ENCODE peak calls at places on chromosomes 3 and 15, in four cellular contexts. K is IMR-90, R is K562, Q is GM12878. T is an unnamed sample.

GRCh38 chr15:78925956-78926743 is 18.7 kb downstream of the CTSH start:
- DNase-seq in K (no peak), R (no peak), Q (no peak), T (no peak)

GRCh38 chr3:157127268-157127667 is 32.7 kb downstream of the CCNL1 start:
- DNase-seq in R (no peak), K (peak), Q (no peak), T (no peak)

GRCh38 chr3:72151465-72152238 is 366.7 kb upstream of the PROK2 start:
- DNase-seq in K (no peak), Q (no peak), R (no peak), T (no peak)

GRCh38 chr15:99413955-99414754 is 151.6 kb upstream of the MEF2A start:
- DNase-seq in R (no peak), K (no peak), Q (no peak), T (no peak)

GRCh38 chr3:13107661-13108060 is 34.4 kb upstream of the IQSEC1 start:
- DNase-seq in R (no peak), Q (no peak), K (no peak), T (no peak)

GRCh38 chr3:11546657-11547302 is 96.9 kb downstream of the VGLL4 start:
- DNase-seq in Q (no peak), R (no peak), K (no peak), T (no peak)

GRCh38 chr3:58963928-58964497 is 85.8 kb downstream of the CFAP20DC start:
- DNase-seq in R (peak), K (peak), Q (no peak), T (no peak)

GRCh38 chr3:170189396-170190256 is 8.1 kb upstream of the PHC3 start:
- DNase-seq in Q (no peak), K (no peak), R (no peak), T (no peak)

GRCh38 chr3:13590841-13591515 is 42.1 kb downstream of the FBLN2 start:
- DNase-seq in R (no peak), Q (no peak), K (peak), T (no peak)

GRCh38 chr3:85922374-85922773 is 963.6 kb downstream of the CADM2 start:
- DNase-seq in Q (no peak), R (no peak), K (no peak), T (no peak)

GRCh38 chr15:42577514-42578031 is 2.2 kb downstream of the STARD9 start:
- DNase-seq in K (peak), Q (no peak), R (no peak), T (no peak)

GRCh38 chr3:125136515-125136914 is 76.0 kb downstream of the SLC12A8 start:
- DNase-seq in K (no peak), Q (no peak), R (no peak), T (no peak)

GRCh38 chr3:184560992-184561328 is 625 bp upstream of the EPHB3 start:
- DNase-seq in K (no peak), Q (no peak), R (no peak), T (no peak)

GRCh38 chr3:39765575-39765974 is 43.8 kb upstream of the MYRIP start:
- DNase-seq in K (no peak), Q (no peak), R (no peak), T (no peak)

GRCh38 chr3:15636028-15636709 is 34.6 kb downstream of the BTD start:
- DNase-seq in Q (no peak), R (no peak), K (peak), T (peak)

GRCh38 chr3:169162107-169162506 is 501.4 kb downstream of the MECOM start:
- DNase-seq in K (no peak), Q (no peak), R (no peak), T (no peak)

GRCh38 chr3:150069633-150070032 is 98.9 kb upstream of the PFN2 start:
- DNase-seq in R (no peak), K (no peak), Q (no peak), T (no peak)

GRCh38 chr15:71096676-71097075 is 18.6 kb upstream of the THSD4 start:
- DNase-seq in Q (no peak), R (no peak), K (peak), T (peak)

GRCh38 chr15:95604634-95605036 is 725.9 kb upstream of the NR2F2 start:
- DNase-seq in R (no peak), Q (no peak), K (peak), T (peak)

GRCh38 chr3:72336821-72337479 is 511.3 kb downstream of the SHQ1 start:
- DNase-seq in R (peak), Q (no peak), K (peak), T (peak)

GRCh38 chr15:101258238-101259144 is 6.6 kb upstream of the CHSY1 start:
- DNase-seq in R (peak), Q (peak), K (peak), T (peak)

GRCh38 chr3:178494376-178494775 is 41.9 kb upstream of the KCNMB2 start:
- DNase-seq in Q (no peak), K (no peak), R (no peak), T (no peak)

GRCh38 chr3:104873331-104873730 is 493.4 kb upstream of the ALCAM start:
- DNase-seq in Q (no peak), R (no peak), K (peak), T (peak)

GRCh38 chr15:98134875-98135274 is 174.4 kb downstream of the ARRDC4 start:
- DNase-seq in Q (no peak), R (no peak), K (no peak), T (no peak)

GRCh38 chr3:45596290-45596791 is 1.8 kb downstream of the LIMD1 start:
- DNase-seq in Q (peak), K (no peak), R (peak), T (no peak)

GRCh38 chr3:98521897-98522537 is 685 bp downstream of the CLDND1 start:
- DNase-seq in K (peak), Q (no peak), R (peak), T (peak)

GRCh38 chr3:20250314-20250713 is 64.3 kb upstream of the SGO1 start:
- DNase-seq in Q (no peak), K (no peak), R (no peak), T (no peak)

GRCh38 chr3:115040673-115041286 is 106.3 kb downstream of the ZBTB20 start:
- DNase-seq in R (peak), Q (peak), K (peak), T (peak)

GRCh38 chr15:64857421-64857820 is 15.7 kb downstream of the PLEKHO2 start:
- DNase-seq in K (peak), R (no peak), Q (no peak), T (no peak)

GRCh38 chr3:126311338-126311978 is 45.8 kb downstream of the KLF15 start:
- DNase-seq in R (no peak), Q (no peak), K (no peak), T (no peak)

GRCh38 chr3:138046084-138046483 is 36.1 kb downstream of the CLDN18 start:
- DNase-seq in R (no peak), Q (no peak), K (no peak), T (no peak)

GRCh38 chr15:86349565-86349964 is 269.9 kb downstream of the AGBL1 start:
- DNase-seq in K (no peak), R (no peak), Q (no peak), T (no peak)

GRCh38 chr3:52523386-52524257 is 10.0 kb downstream of the NT5DC2 start:
- DNase-seq in Q (no peak), K (no peak), R (no peak), T (no peak)

GRCh38 chr3:46763178-46763577 is 45.5 kb upstream of the PRSS50 start:
- DNase-seq in R (no peak), Q (no peak), K (no peak), T (no peak)

GRCh38 chr15:85691350-85692240 is 103.1 kb downstream of the KLHL25 start:
- DNase-seq in K (no peak), Q (peak), R (no peak), T (no peak)

GRCh38 chr3:49122022-49122421 is 1.4 kb upstream of the USP19 start:
- DNase-seq in K (no peak), R (no peak), Q (no peak), T (no peak)

GRCh38 chr3:49120438-49121135 is at the start of gene USP19:
- DNase-seq in Q (peak), K (peak), R (peak), T (peak)

GRCh38 chr3:49122886-49123545 is 2.4 kb upstream of the USP19 start:
- DNase-seq in R (no peak), K (no peak), Q (no peak), T (no peak)

GRCh38 chr3:49120096-49120437 is 556 bp downstream of the USP19 start:
- DNase-seq in R (no peak), Q (no peak), K (peak), T (peak)

GRCh38 chr3:49121244-49121671 is 635 bp upstream of the USP19 start:
- DNase-seq in K (no peak), R (no peak), Q (no peak), T (no peak)
- TF ChIP-seq FOS in K (no peak), R (no peak), Q (no peak), T (no peak)

GRCh38 chr15:40053234-40054055 is 14.5 kb upstream of the SRP14 start:
- DNase-seq in R (no peak), Q (no peak), K (no peak), T (no peak)

GRCh38 chr15:40050788-40051615 is 12.0 kb upstream of the SRP14 start:
- DNase-seq in Q (no peak), K (peak), R (peak), T (no peak)

GRCh38 chr15:40051616-40052415 is 12.8 kb upstream of the SRP14 start:
- DNase-seq in K (no peak), Q (no peak), R (peak), T (no peak)

GRCh38 chr15:40054056-40054745 is 15.2 kb upstream of the SRP14 start:
- DNase-seq in K (peak), R (no peak), Q (no peak), T (no peak)

DNA sequence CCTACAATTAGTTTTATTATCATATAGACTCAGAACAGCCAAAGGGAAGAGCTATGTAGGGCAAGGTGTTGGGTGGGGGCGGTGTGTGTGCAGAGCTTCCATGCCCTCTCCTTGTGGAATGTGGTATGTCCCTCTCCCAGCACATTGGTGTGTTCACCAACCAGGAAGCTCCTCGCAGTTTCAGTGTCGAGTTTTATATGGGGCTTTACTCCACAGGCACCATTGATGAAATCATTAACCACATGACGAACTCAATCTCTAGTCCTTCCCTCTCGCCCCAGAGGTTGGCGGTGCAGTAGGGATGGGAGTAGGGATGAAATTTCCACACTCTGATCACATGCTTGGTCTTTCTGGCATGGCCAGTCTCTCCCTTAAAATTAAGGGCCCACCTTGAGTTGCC is 13.6 kb upstream of the SRP14 start:
- DNase-seq in R (no peak), Q (no peak), K (no peak), T (no peak)
- TF ChIP-seq FOS in R (no peak), Q (no peak), K (no peak), T (no peak)

GRCh38 chr3:107506458-107506857 is 16.3 kb upstream of the BBX start:
- DNase-seq in R (no peak), Q (no peak), K (peak), T (no peak)
- TF ChIP-seq FOS in R (no peak), Q (no peak), K (no peak), T (no peak)

DNA sequence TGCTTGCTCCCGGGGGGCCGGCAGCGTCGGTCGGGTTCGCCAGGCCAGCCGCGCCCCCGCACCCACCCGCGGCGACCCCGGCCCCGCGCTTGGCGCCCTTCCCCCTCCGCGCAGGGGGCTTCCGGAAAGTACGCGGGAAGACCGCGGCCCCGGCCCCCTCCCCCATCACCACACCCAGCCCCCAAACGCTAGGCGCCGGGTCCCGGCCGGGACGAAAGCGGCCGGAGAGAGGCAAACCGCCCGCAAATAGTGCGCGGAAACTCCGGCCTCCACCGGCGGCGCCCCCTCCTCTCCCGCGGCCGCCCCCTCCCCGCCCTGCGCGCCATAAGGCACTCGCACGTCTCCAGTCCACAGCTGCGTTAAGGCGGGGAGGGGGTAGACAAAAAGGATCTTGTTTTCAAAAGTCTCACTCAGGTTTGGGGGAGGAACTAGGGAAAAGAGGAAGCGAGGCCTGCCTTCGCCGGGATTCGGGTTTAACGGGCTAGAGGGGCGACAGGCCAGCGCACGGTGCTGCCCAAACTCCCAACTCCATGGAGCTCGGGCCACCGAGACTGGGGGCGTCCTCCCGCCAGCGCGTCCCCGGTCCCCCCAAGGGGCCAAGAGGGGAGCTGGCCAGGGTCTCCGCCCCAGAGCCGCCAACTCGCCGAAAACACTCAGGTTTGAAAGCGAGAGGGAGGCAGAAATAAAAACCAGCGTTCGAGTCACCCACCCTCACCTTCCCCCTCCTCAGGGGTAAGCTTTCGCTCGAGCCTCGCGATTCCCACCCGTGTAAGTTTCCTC is 1.8 kb downstream of the ANP32A start:
- DNase-seq in K (no peak), R (peak), Q (no peak), T (peak)
- TF ChIP-seq FOS in K (no peak), R (no peak), Q (no peak), T (no peak)

GRCh38 chr15:31264534-31265089 is 62.0 kb upstream of the KLF13 start:
- DNase-seq in R (no peak), K (no peak), Q (no peak), T (no peak)

GRCh38 chr15:31266712-31267111 is 59.9 kb upstream of the KLF13 start:
- DNase-seq in R (no peak), Q (no peak), K (no peak), T (no peak)

GRCh38 chr15:31263751-31264533 is 62.7 kb upstream of the KLF13 start:
- DNase-seq in R (no peak), Q (peak), K (no peak), T (peak)

GRCh38 chr15:31265871-31266711 is 60.5 kb upstream of the KLF13 start:
- DNase-seq in K (no peak), Q (peak), R (no peak), T (no peak)

GRCh38 chr15:31265090-31265870 is 61.4 kb upstream of the KLF13 start:
- DNase-seq in R (no peak), Q (no peak), K (no peak), T (no peak)
- TF ChIP-seq FOS in R (no peak), Q (no peak), K (no peak), T (no peak)

GRCh38 chr15:58548308-58549012 is 116.7 kb downstream of the LIPC start:
- DNase-seq in K (no peak), Q (no peak), R (no peak), T (no peak)

GRCh38 chr15:58547628-58548307 is 116.0 kb downstream of the LIPC start:
- DNase-seq in K (no peak), Q (no peak), R (no peak), T (no peak)

GRCh38 chr15:58549780-58550064 is 117.9 kb downstream of the LIPC start:
- DNase-seq in Q (no peak), K (no peak), R (no peak), T (no peak)

GRCh38 chr15:58551084-58551763 is 119.4 kb downstream of the LIPC start:
- DNase-seq in K (no peak), R (no peak), Q (peak), T (no peak)

DNA sequence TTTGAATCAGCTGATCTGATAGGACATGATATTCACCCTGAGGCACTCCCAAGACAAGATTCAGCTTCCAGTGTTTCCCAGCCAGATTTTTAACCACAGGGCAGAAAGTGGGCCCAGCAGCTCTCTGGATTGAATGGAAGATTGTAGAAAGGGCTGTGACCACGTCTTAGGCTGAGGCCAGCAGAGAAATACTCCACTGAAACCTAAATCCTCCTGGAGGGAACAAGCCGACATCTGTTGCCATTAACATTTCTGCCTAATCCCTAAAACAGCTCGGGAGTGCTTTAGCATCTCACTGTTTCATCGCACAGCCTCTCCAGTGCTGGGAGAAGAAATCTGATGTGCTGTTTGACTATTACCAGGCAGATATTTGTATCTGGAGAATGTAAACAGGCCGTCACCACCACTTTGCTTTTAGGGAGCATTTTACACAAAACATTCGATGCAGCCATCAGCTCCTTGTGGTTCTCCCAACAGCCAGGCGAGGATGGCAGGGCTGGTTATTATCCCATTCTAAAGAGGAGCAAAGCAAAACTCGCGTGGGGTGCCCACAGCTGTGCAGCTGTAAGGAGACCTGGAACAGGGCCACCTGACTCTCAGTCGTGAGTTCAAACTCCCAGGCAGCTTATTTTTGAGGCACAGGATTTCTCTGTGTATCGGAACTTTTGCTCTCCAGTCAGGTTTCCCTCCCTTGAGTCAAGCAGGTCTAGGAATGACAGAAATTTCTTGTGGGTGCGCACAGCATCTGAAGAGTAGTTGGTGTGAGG is 117.4 kb downstream of the LIPC start:
- DNase-seq in Q (no peak), K (peak), R (no peak), T (no peak)
- TF ChIP-seq FOS in Q (no peak), K (no peak), R (no peak), T (no peak)

GRCh38 chr3:76497636-76498035 is 542.3 kb upstream of the ROBO2 start:
- DNase-seq in Q (no peak), R (no peak), K (peak), T (no peak)
- TF ChIP-seq FOS in Q (no peak), R (no peak), K (no peak), T (no peak)

T was measured in endothelial cell of umbilical vein.